ENCODE peak calls at places on chromosomes 3 and 15, in ten cellular contexts. W, G, Y, Q, X, C, R, F, I and O are unnamed samples.

GRCh38 chr3:168894204-168894603 is 769.3 kb downstream of the MECOM start:
- DNase-seq in W (peak; percentile 80), G (no peak), Y (no peak), Q (no peak), X (no peak), C (no peak), R (no peak), F (no peak), I (no peak), O (no peak)

GRCh38 chr3:123749716-123750115 is 134.4 kb downstream of the MYLK start:
- DNase-seq in W (peak; percentile 44), G (no peak), Y (peak; percentile 95), Q (no peak), X (peak; percentile 4), C (no peak), R (peak; percentile 65), F (no peak), I (no peak), O (no peak)

GRCh38 chr15:88141490-88141889 is 115.0 kb downstream of the NTRK3 start:
- DNase-seq in W (no peak), G (peak; percentile 51), Y (no peak), Q (no peak), X (no peak), C (no peak), R (no peak), F (no peak), I (no peak), O (no peak)

GRCh38 chr3:188362405-188362831 is 208.5 kb downstream of the LPP start:
- DNase-seq in W (peak; percentile 73), G (no peak), Y (peak; percentile 69), Q (no peak), X (no peak), C (no peak), R (peak; percentile 95), F (no peak), I (no peak), O (peak; percentile 84)

GRCh38 chr3:46866720-46867549 is 3.7 kb upstream of the MYL3 start:
- DNase-seq in W (peak; percentile 39), G (peak; percentile 84), Y (peak; percentile 21), Q (peak; percentile 94), X (peak; percentile 84), C (peak; percentile 89), R (peak; percentile 74), F (peak; percentile 92), I (peak; percentile 88), O (no peak)

GRCh38 chr3:42229942-42230688 is 35.9 kb downstream of the CCK start:
- DNase-seq in W (peak; percentile 50), G (peak; percentile 78), Y (peak; percentile 58), Q (no peak), X (no peak), C (no peak), R (peak; percentile 75), F (no peak), I (no peak), O (no peak)

GRCh38 chr3:58215317-58216025 is 4.7 kb upstream of the DNASE1L3 start:
- DNase-seq in W (no peak), G (no peak), Y (no peak), Q (no peak), X (no peak), C (no peak), R (no peak), F (no peak), I (no peak), O (no peak)

GRCh38 chr3:24462737-24463136 is 31.9 kb downstream of the THRB start:
- DNase-seq in W (no peak), G (no peak), Y (no peak), Q (no peak), X (no peak), C (no peak), R (no peak), F (no peak), I (no peak), O (no peak)

GRCh38 chr3:15204005-15204404 is 2.0 kb upstream of the CAPN7 start:
- DNase-seq in W (peak; percentile 74), G (peak; percentile 7), Y (peak; percentile 43), Q (no peak), X (no peak), C (no peak), R (peak; percentile 77), F (no peak), I (no peak), O (no peak)

GRCh38 chr3:88032245-88032644 is 26.6 kb downstream of the CGGBP1 start:
- DNase-seq in W (no peak), G (no peak), Y (peak; percentile 3), Q (no peak), X (no peak), C (no peak), R (peak; percentile 6), F (no peak), I (no peak), O (no peak)

GRCh38 chr15:82646250-82647044 is 716 bp downstream of the CPEB1 start:
- DNase-seq in W (no peak), G (peak; percentile 49), Y (no peak), Q (no peak), X (no peak), C (peak; percentile 50), R (no peak), F (no peak), I (no peak), O (no peak)

GRCh38 chr3:181326637-181327223 is 337.2 kb upstream of the DNAJC19 start:
- DNase-seq in W (peak; percentile 18), G (peak; percentile 65), Y (no peak), Q (no peak), X (no peak), C (no peak), R (peak; percentile 51), F (no peak), I (no peak), O (no peak)

GRCh38 chr3:144645300-144645699 is 673.7 kb downstream of the DIPK2A start:
- DNase-seq in W (no peak), G (peak; percentile 18), Y (no peak), Q (no peak), X (no peak), C (no peak), R (no peak), F (no peak), I (no peak), O (no peak)
- H3K27ac ChIP-seq in W (no peak overlapping the region), G (no peak overlapping the region), Y (no peak overlapping the region), Q (no peak overlapping the region), X (no peak overlapping the region), C (no peak overlapping the region), R (no peak overlapping the region), F (no peak overlapping the region), I (no peak overlapping the region), O (no peak overlapping the region)

DNA sequence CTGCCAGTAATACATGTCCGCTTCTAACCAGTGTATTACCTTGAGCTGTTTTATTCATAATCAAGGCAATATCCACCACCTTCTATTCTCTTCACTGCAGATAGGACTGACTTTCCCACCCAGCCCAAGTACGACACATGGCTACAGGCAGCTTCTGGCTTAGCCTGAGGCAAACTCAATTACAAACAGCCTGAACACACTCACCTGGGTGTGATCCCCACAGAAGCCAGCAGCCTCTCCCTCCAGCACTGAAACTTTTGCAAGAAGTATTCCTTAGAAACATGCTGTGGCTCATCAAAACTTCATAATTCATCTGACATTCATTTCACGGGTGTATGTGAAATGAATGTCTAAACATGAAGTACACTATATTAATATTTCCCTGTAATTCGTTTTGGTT is 13.5 kb upstream of the KCNMB3 start:
- DNase-seq in W (no peak), G (no peak), Y (no peak), Q (no peak), X (no peak), C (no peak), R (no peak), F (no peak), I (no peak), O (no peak)
- H3K27ac ChIP-seq in W (no peak overlapping the region), G (no peak overlapping the region), Y (no peak overlapping the region), Q (no peak overlapping the region), X (no peak overlapping the region), C (no peak overlapping the region), R (no peak overlapping the region), F (no peak overlapping the region), I (no peak overlapping the region), O (no peak overlapping the region)

GRCh38 chr3:128806588-128806987 is 72.8 kb upstream of the ACAD9 start:
- DNase-seq in W (no peak), G (no peak), Y (no peak), Q (no peak), X (no peak), C (no peak), R (no peak), F (no peak), I (no peak), O (no peak)
- H3K27ac ChIP-seq in W (no peak overlapping the region), G (no peak overlapping the region), Y (no peak overlapping the region), Q (peak overlapping the region; percentile 6), X (no peak overlapping the region), C (no peak overlapping the region), R (peak overlapping the region; percentile 70), F (no peak overlapping the region), I (peak overlapping the region; percentile 89), O (peak overlapping the region; percentile 48)

DNA sequence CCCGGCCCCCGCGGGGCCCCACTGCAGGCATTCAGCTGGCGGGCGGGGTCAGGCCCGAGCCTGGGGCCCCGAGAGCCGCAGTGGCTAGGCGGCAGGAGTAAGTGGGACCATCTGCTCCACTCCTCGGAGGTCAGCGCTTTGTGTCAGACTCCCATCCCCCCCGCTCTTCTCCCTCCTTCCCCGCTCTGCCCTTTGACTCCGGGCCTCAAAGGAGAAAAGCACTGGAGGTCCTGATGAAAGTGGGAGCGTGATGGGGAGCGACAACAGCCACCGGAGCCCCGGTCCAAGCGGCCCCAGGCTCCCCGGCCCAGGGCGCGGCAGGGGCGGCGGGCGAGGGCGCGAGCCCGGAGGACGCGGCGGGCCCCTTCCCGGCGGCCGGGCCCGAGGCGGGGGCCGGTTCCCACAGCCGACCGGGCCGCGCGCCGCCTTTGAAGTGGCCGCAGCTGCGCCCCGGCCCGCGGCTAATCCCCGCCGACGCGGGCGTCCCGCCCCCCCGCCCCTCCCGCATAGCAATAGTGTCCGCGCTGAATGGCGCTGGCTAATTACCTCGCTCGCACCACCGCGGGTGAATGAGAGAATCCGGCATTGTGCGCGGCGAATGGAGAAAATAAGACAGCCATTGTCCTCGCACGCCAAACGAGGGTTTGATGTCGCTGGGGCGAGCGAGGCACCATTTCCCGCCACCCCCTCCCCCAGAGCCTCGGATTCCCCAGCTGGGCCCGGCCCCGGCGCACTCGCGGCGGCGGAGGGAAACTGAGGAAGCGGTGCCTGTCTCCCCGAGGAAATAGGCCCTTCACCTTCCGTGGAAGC is 22.4 kb downstream of the IGDCC3 start:
- DNase-seq in W (peak; percentile 29), G (peak; percentile 98), Y (no peak), Q (no peak), X (no peak), C (no peak), R (no peak), F (no peak), I (no peak), O (no peak)
- H3K27ac ChIP-seq in W (peak overlapping the region; percentile 62), G (peak overlapping the region; percentile 99), Y (no peak overlapping the region), Q (no peak overlapping the region), X (no peak overlapping the region), C (no peak overlapping the region), R (no peak overlapping the region), F (no peak overlapping the region), I (no peak overlapping the region), O (no peak overlapping the region)

GRCh38 chr3:112639451-112640332 is 1.3 kb downstream of the CCDC80 start:
- DNase-seq in W (no peak), G (no peak), Y (no peak), Q (no peak), X (peak; percentile 18), C (peak; percentile 32), R (no peak), F (no peak), I (no peak), O (no peak)
- H3K27ac ChIP-seq in W (no peak overlapping the region), G (no peak overlapping the region), Y (peak overlapping the region; percentile 96), Q (peak overlapping the region; percentile 69), X (peak overlapping the region; percentile 52), C (peak overlapping the region; percentile 76), R (no peak overlapping the region), F (peak overlapping the region; percentile 80), I (peak overlapping the region; percentile 82), O (peak overlapping the region; percentile 88)